ENCODE peak calls at places on chromosomes 13 and 19, in eight cellular contexts. R is stimulated activated naive CD8-positive, alpha-beta T cell treated with anti-CD3 and anti-CD28 coated beads, Interleukin-15, amount 100 ng/mL, for 72 hours; N is small intestine; E is HL-60; U is activated B cell treated with CpG ODN at 0.5 μM for 24 hours; K is uterus; A is stomach; V is NCI-H2081. W is an unnamed sample.
A peak's percentile ranks its signal among the peaks of the same experiment; 100 is the strongest.

GRCh38 chr19:741506-742131 is 9.3 kb upstream of the MISP start:
- DNase-seq in R (no peak), N (no peak), E (no peak), U (no peak), K (no peak), A (no peak), V (no peak), W (no peak)

GRCh38 chr13:67117010-67117550 is 113.1 kb downstream of the PCDH9 start:
- DNase-seq in R (no peak), N (no peak), E (no peak), U (no peak), K (no peak), A (no peak), V (no peak), W (no peak)

GRCh38 chr19:35642312-35642711 is 767 bp downstream of the ETV2 start:
- DNase-seq in R (no peak), N (no peak), E (no peak), U (no peak), K (no peak), A (no peak), V (no peak), W (no peak)

GRCh38 chr19:38843175-38843758 is 6.5 kb downstream of the HNRNPL start:
- DNase-seq in R (no peak), N (no peak), E (no peak), U (no peak), K (no peak), A (no peak), V (no peak), W (no peak)

GRCh38 chr19:4062576-4063368 is 3.9 kb downstream of the ZBTB7A start:
- DNase-seq in R (no peak), N (peak; percentile 47), E (no peak), U (no peak), K (peak; percentile 27), A (no peak), V (no peak), W (no peak)

GRCh38 chr19:30062331-30063183 is 120.5 kb downstream of the URI1 start:
- DNase-seq in R (no peak), N (no peak), E (no peak), U (no peak), K (no peak), A (no peak), V (no peak), W (no peak)

GRCh38 chr13:41563501-41564001 is 106.2 kb downstream of the RGCC start:
- DNase-seq in R (no peak), N (peak; percentile 13), E (no peak), U (no peak), K (no peak), A (no peak), V (no peak), W (peak; percentile 91)

GRCh38 chr19:49340865-49341718 is 5.9 kb downstream of the CD37 start:
- DNase-seq in R (peak; percentile 7), N (no peak), E (no peak), U (peak; percentile 26), K (no peak), A (no peak), V (no peak), W (no peak)

GRCh38 chr13:57624565-57625435 is 6.7 kb upstream of the PCDH17 start:
- DNase-seq in R (no peak), N (peak; percentile 52), E (peak; percentile 49), U (no peak), K (no peak), A (no peak), V (peak; percentile 58), W (peak; percentile 78)

GRCh38 chr19:11247391-11247790 is 8.0 kb downstream of the ANGPTL8 start:
- DNase-seq in R (no peak), N (no peak), E (no peak), U (no peak), K (peak; percentile 65), A (no peak), V (no peak), W (peak; percentile 51)

GRCh38 chr19:53041366-53041765 is 3.2 kb upstream of the ERVV-2 start:
- DNase-seq in R (no peak), N (no peak), E (no peak), U (no peak), K (no peak), A (no peak), V (no peak), W (no peak)

GRCh38 chr19:9295411-9295849 is 14.2 kb downstream of the ZNF699 start:
- DNase-seq in R (no peak), N (no peak), E (no peak), U (no peak), K (no peak), A (no peak), V (no peak), W (no peak)

GRCh38 chr13:20902438-20903163 is at the start of gene XPO4:
- DNase-seq in R (peak; percentile 81), N (peak; percentile 73), E (peak; percentile 60), U (peak; percentile 80), K (peak; percentile 77), A (peak; percentile 80), V (peak; percentile 70), W (peak; percentile 74)

GRCh38 chr19:45448425-45448756 is 19.4 kb upstream of the FOSB start:
- DNase-seq in R (no peak), N (no peak), E (no peak), U (no peak), K (no peak), A (no peak), V (no peak), W (no peak)

GRCh38 chr19:17209126-17210036 is 5.8 kb upstream of the USE1 start:
- DNase-seq in R (peak; percentile 40), N (no peak), E (no peak), U (no peak), K (no peak), A (peak; percentile 30), V (no peak), W (peak; percentile 36)

GRCh38 chr13:75666646-75667351 is 30.7 kb downstream of the LMO7 start:
- DNase-seq in R (no peak), N (no peak), E (no peak), U (no peak), K (no peak), A (no peak), V (no peak), W (peak; percentile 57)

GRCh38 chr19:48558018-48558684 is 6.2 kb downstream of the SULT2B1 start:
- DNase-seq in R (no peak), N (peak; percentile 99), E (peak; percentile 50), U (no peak), K (no peak), A (peak; percentile 80), V (no peak), W (peak; percentile 49)

GRCh38 chr19:6740589-6741348 is 1.3 kb downstream of the TRIP10 start:
- DNase-seq in R (peak; percentile 31), N (peak; percentile 30), E (no peak), U (peak; percentile 56), K (peak; percentile 70), A (peak; percentile 45), V (no peak), W (peak; percentile 18)

GRCh38 chr13:44758595-44759221 is 182.6 kb upstream of the TSC22D1 start:
- DNase-seq in R (no peak), N (peak; percentile 53), E (no peak), U (no peak), K (no peak), A (no peak), V (peak; percentile 88), W (peak; percentile 84)

GRCh38 chr19:46173886-46174475 is 25.9 kb downstream of the IGFL2 start:
- DNase-seq in R (no peak), N (no peak), E (no peak), U (no peak), K (no peak), A (no peak), V (no peak), W (no peak)

W was measured in fibroblast of lung.